ENCODE peak calls at places on chromosome 9, in ten cellular contexts. M is EL; B is hepatocyte; I is NCI-H774; K is stimulated activated CD8-positive, alpha-beta memory T cell treated with anti-CD3 and anti-CD28 coated beads, Interleukin-4, amount 100 ng/mL, for 24 hours; W is activated CD4-positive, alpha-beta T cell treated with anti-CD3 and anti-CD28 coated beads for 24 hours; Q is astrocyte of the spinal cord; G is mesenchymal stem cell; P is stimulated activated CD4-positive, alpha-beta T cell treated with anti-CD3 and anti-CD28 coated beads, Interleukin-1b, Interleukin-23, amount 100 ng/mL, for 4 hours; H is mammary epithelial cell. O is an unnamed sample.

GRCh38 chr9:126261584-126262356 is 64.9 kb upstream of the MVB12B start:
- DNase-seq in M (no peak), I (no peak), H (no peak), Q (no peak), B (no peak), K (no peak), W (no peak), G (no peak), P (no peak), O (no peak)

GRCh38 chr9:120783611-120784047 is 9.6 kb downstream of the FBXW2 start:
- DNase-seq in K (no peak), M (peak; percentile 40), Q (no peak), B (no peak), W (no peak), G (peak; percentile 87), P (no peak), I (peak; percentile 9), H (peak; percentile 89), O (peak; percentile 2)

GRCh38 chr9:111483862-111484563 is at the start of gene ECPAS:
- DNase-seq in I (peak; percentile 76), K (peak; percentile 57), Q (peak; percentile 82), W (peak; percentile 55), B (peak; percentile 92), G (peak; percentile 91), P (peak; percentile 54), H (peak; percentile 85), M (peak; percentile 88), O (peak; percentile 76)

GRCh38 chr9:116646661-116647514 is 40.2 kb upstream of the TRIM32 start:
- DNase-seq in I (no peak), W (no peak), H (peak; percentile 28), B (peak; percentile 56), P (no peak), G (peak; percentile 67), Q (peak; percentile 54), K (no peak), M (peak; percentile 44), O (peak; percentile 11)

GRCh38 chr9:6757988-6758417 is 230 bp downstream of the KDM4C start:
- DNase-seq in Q (no peak), K (no peak), H (no peak), G (no peak), B (no peak), P (no peak), M (no peak), I (no peak), W (no peak), O (no peak)

GRCh38 chr9:105683688-105684275 is 10.6 kb upstream of the TMEM38B start:
- DNase-seq in B (no peak), W (no peak), G (no peak), P (no peak), I (no peak), H (no peak), K (no peak), M (no peak), Q (no peak), O (no peak)

GRCh38 chr9:130433168-130433946 is 11.4 kb upstream of the ASS1 start:
- DNase-seq in I (no peak), M (peak; percentile 58), Q (peak; percentile 46), W (no peak), P (no peak), H (peak; percentile 21), B (peak; percentile 79), K (peak; percentile 47), G (peak; percentile 67), O (peak; percentile 56)

GRCh38 chr9:131707677-131708612 is 31.9 kb downstream of the RAPGEF1 start:
- DNase-seq in K (no peak), G (peak; percentile 57), W (no peak), H (peak; percentile 79), M (peak; percentile 74), P (no peak), I (peak; percentile 31), Q (peak; percentile 67), B (no peak), O (no peak)

GRCh38 chr9:37025381-37026084 is 8.5 kb downstream of the PAX5 start:
- DNase-seq in K (no peak), M (peak; percentile 30), B (no peak), G (no peak), P (no peak), I (no peak), W (no peak), Q (no peak), H (no peak), O (no peak)

GRCh38 chr9:72480931-72481330 is 40.5 kb upstream of the TMC1 start:
- DNase-seq in K (no peak), H (no peak), M (no peak), Q (peak; percentile 60), B (peak; percentile 31), W (no peak), G (peak; percentile 64), P (no peak), I (no peak), O (no peak)

GRCh38 chr9:124280176-124280691 is 22.5 kb downstream of the NEK6 start:
- DNase-seq in H (no peak), M (peak; percentile 79), K (no peak), P (no peak), I (no peak), B (peak; percentile 69), W (no peak), Q (peak; percentile 93), G (peak; percentile 90), O (no peak)

GRCh38 chr9:83340451-83340850 is 197.8 kb downstream of the FRMD3 start:
- DNase-seq in H (no peak), K (no peak), P (no peak), Q (no peak), G (no peak), M (no peak), B (no peak), W (no peak), I (no peak), O (no peak)

GRCh38 chr9:113590991-113591898 is 127.7 kb downstream of the RGS3 start:
- DNase-seq in I (peak; percentile 5), B (peak; percentile 89), M (peak; percentile 72), G (peak; percentile 80), W (peak; percentile 74), Q (peak; percentile 76), H (peak; percentile 58), K (peak; percentile 45), P (no peak), O (peak; percentile 29)

GRCh38 chr9:36597412-36598178 is 24.9 kb downstream of the MELK start:
- DNase-seq in H (peak; percentile 38), M (peak; percentile 52), W (no peak), G (peak; percentile 77), I (no peak), P (no peak), K (no peak), B (peak; percentile 43), Q (peak; percentile 65), O (no peak)

GRCh38 chr9:134056483-134057310 is 11.1 kb downstream of the BRD3 start:
- DNase-seq in Q (no peak), K (no peak), H (no peak), W (no peak), I (no peak), B (no peak), M (no peak), P (no peak), G (no peak), O (no peak)